ENCODE peak calls at places on chromosome 1, in ten cellular contexts. One of them, this sample, is unnamed.

GRCh38 chr1:157770442-157771043 is 6.4 kb downstream of the FCRL2 start:
- DNase-seq in fibroblast of lung: no peak
- DNase-seq in A549: no peak
- DNase-seq in psoas muscle: no peak
- DNase-seq in upper lobe of right lung: no peak
- DNase-seq in IMR-90: peak; percentile 1
- DNase-seq in K562: peak; percentile 14
- DNase-seq in mucosa of descending colon: no peak
- DNase-seq in hepatocyte: no peak
- DNase-seq in GM23338: peak; percentile 80
- DNase-seq in this sample: no peak

GRCh38 chr1:208146650-208147049 is 97.5 kb downstream of the PLXNA2 start:
- DNase-seq in hepatocyte: no peak
- DNase-seq in IMR-90: no peak
- DNase-seq in upper lobe of right lung: no peak
- DNase-seq in psoas muscle: no peak
- DNase-seq in K562: no peak
- DNase-seq in fibroblast of lung: no peak
- DNase-seq in mucosa of descending colon: no peak
- DNase-seq in A549: no peak
- DNase-seq in GM23338: no peak
- DNase-seq in this sample: no peak

GRCh38 chr1:218209351-218209861 is 75.7 kb upstream of the RRP15 start:
- DNase-seq in GM23338: no peak
- DNase-seq in hepatocyte: no peak
- DNase-seq in IMR-90: peak; percentile 93
- DNase-seq in upper lobe of right lung: no peak
- DNase-seq in K562: no peak
- DNase-seq in mucosa of descending colon: no peak
- DNase-seq in psoas muscle: no peak
- DNase-seq in A549: peak; percentile 14
- DNase-seq in fibroblast of lung: peak; percentile 87
- DNase-seq in this sample: peak; percentile 79

GRCh38 chr1:66176012-66176715 is 357.8 kb upstream of the SGIP1 start:
- DNase-seq in mucosa of descending colon: no peak
- DNase-seq in K562: no peak
- DNase-seq in psoas muscle: no peak
- DNase-seq in IMR-90: peak; percentile 18
- DNase-seq in upper lobe of right lung: no peak
- DNase-seq in A549: no peak
- DNase-seq in fibroblast of lung: peak; percentile 3
- DNase-seq in hepatocyte: no peak
- DNase-seq in GM23338: peak; percentile 62
- DNase-seq in this sample: no peak

GRCh38 chr1:234774971-234775370 is 165.0 kb upstream of the IRF2BP2 start:
- DNase-seq in K562: no peak
- DNase-seq in psoas muscle: no peak
- DNase-seq in mucosa of descending colon: no peak
- DNase-seq in hepatocyte: peak; percentile 48
- DNase-seq in A549: no peak
- DNase-seq in upper lobe of right lung: no peak
- DNase-seq in fibroblast of lung: no peak
- DNase-seq in IMR-90: no peak
- DNase-seq in GM23338: no peak
- DNase-seq in this sample: no peak

GRCh38 chr1:47438321-47439150 is 692 bp downstream of the FOXD2 start:
- DNase-seq in fibroblast of lung: no peak
- DNase-seq in K562: peak; percentile 72
- DNase-seq in A549: no peak
- DNase-seq in mucosa of descending colon: peak; percentile 59
- DNase-seq in psoas muscle: no peak
- DNase-seq in GM23338: peak; percentile 41
- DNase-seq in upper lobe of right lung: peak; percentile 69
- DNase-seq in IMR-90: no peak
- DNase-seq in hepatocyte: no peak
- DNase-seq in this sample: peak; percentile 38

GRCh38 chr1:102434421-102434820 is 437.7 kb upstream of the OLFM3 start:
- DNase-seq in fibroblast of lung: no peak
- DNase-seq in K562: no peak
- DNase-seq in A549: no peak
- DNase-seq in hepatocyte: peak; percentile 36
- DNase-seq in IMR-90: no peak
- DNase-seq in psoas muscle: no peak
- DNase-seq in mucosa of descending colon: no peak
- DNase-seq in GM23338: peak; percentile 87
- DNase-seq in upper lobe of right lung: no peak
- DNase-seq in this sample: peak; percentile 0

GRCh38 chr1:58539553-58539952 is 7.0 kb downstream of the OMA1 start:
- DNase-seq in hepatocyte: no peak
- DNase-seq in mucosa of descending colon: no peak
- DNase-seq in IMR-90: peak; percentile 12
- DNase-seq in upper lobe of right lung: no peak
- DNase-seq in fibroblast of lung: peak; percentile 52
- DNase-seq in A549: no peak
- DNase-seq in GM23338: no peak
- DNase-seq in K562: no peak
- DNase-seq in psoas muscle: no peak
- DNase-seq in this sample: no peak

GRCh38 chr1:83998205-83998598 is 730 bp downstream of the TTLL7 start:
- DNase-seq in hepatocyte: no peak
- DNase-seq in upper lobe of right lung: no peak
- DNase-seq in A549: no peak
- DNase-seq in GM23338: no peak
- DNase-seq in psoas muscle: no peak
- DNase-seq in fibroblast of lung: peak; percentile 9
- DNase-seq in mucosa of descending colon: no peak
- DNase-seq in K562: no peak
- DNase-seq in IMR-90: peak; percentile 6
- DNase-seq in this sample: no peak

GRCh38 chr1:58809327-58810040 is 25.6 kb upstream of the JUN start:
- DNase-seq in mucosa of descending colon: no peak
- DNase-seq in hepatocyte: peak; percentile 56
- DNase-seq in upper lobe of right lung: peak; percentile 72
- DNase-seq in IMR-90: peak; percentile 73
- DNase-seq in psoas muscle: no peak
- DNase-seq in GM23338: no peak
- DNase-seq in A549: no peak
- DNase-seq in fibroblast of lung: peak; percentile 27
- DNase-seq in K562: no peak
- DNase-seq in this sample: peak; percentile 80

GRCh38 chr1:151902858-151903257 is 6.5 kb downstream of the THEM4 start:
- DNase-seq in IMR-90: no peak
- DNase-seq in psoas muscle: no peak
- DNase-seq in hepatocyte: no peak
- DNase-seq in GM23338: no peak
- DNase-seq in mucosa of descending colon: no peak
- DNase-seq in upper lobe of right lung: no peak
- DNase-seq in fibroblast of lung: no peak
- DNase-seq in K562: no peak
- DNase-seq in A549: no peak
- DNase-seq in this sample: no peak
- H3K4me3 ChIP-seq in IMR-90: no peak overlapping the region
- H3K4me3 ChIP-seq in psoas muscle: no peak overlapping the region
- H3K4me3 ChIP-seq in hepatocyte: no peak overlapping the region
- H3K4me3 ChIP-seq in GM23338: no peak overlapping the region
- H3K4me3 ChIP-seq in mucosa of descending colon: no peak overlapping the region
- H3K4me3 ChIP-seq in upper lobe of right lung: no peak overlapping the region
- H3K4me3 ChIP-seq in fibroblast of lung: no peak overlapping the region
- H3K4me3 ChIP-seq in K562: no peak overlapping the region
- H3K4me3 ChIP-seq in A549: no peak overlapping the region
- H3K4me3 ChIP-seq in this sample: no peak overlapping the region

DNA sequence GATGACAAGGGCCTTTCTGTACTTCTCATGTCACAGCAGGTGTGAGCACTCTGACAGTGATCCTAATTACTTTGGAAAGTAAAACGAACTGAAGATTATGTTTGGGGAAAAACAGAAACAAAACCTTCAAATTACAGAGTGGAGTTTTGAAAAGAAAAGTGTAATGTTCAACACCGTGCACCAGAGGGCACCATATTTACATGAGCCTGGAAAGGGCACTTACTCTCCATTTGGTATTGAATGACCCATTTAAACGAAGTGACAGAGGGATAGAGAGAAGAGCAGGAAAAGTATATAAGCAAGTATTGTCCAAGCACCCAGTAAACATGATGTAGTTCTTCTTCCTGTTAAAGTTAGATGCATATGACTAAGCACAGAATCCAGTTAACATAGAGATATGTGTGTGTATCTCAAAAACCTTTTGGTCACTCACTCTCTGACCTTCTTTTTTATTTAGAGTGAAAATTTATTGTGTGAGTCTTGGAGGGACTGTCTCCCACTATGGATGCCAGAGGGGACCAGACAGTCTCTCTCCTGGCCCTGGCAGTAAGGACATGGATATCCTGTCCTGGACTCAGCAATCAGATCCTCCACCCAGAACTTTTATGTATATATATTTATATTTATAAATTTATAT is 3.8 kb upstream of the RGSL1 start:
- DNase-seq in K562: peak; percentile 65
- DNase-seq in IMR-90: peak; percentile 40
- DNase-seq in upper lobe of right lung: no peak
- DNase-seq in mucosa of descending colon: no peak
- DNase-seq in fibroblast of lung: peak; percentile 48
- DNase-seq in hepatocyte: peak; percentile 54
- DNase-seq in A549: peak; percentile 55
- DNase-seq in GM23338: peak; percentile 81
- DNase-seq in psoas muscle: no peak
- DNase-seq in this sample: peak; percentile 21
- TF ChIP-seq CTCF in K562: peak; percentile 81
- TF ChIP-seq CTCF in IMR-90: peak; percentile 63
- TF ChIP-seq CTCF in upper lobe of right lung: peak; percentile 70
- TF ChIP-seq CTCF in mucosa of descending colon: peak; percentile 37
- TF ChIP-seq CTCF in fibroblast of lung: peak; percentile 63
- TF ChIP-seq CTCF in hepatocyte: peak; percentile 60
- TF ChIP-seq CTCF in A549: peak; percentile 73
- TF ChIP-seq CTCF in GM23338: peak; percentile 91
- TF ChIP-seq CTCF in psoas muscle: peak; percentile 66
- TF ChIP-seq CTCF in this sample: peak; percentile 50

DNA sequence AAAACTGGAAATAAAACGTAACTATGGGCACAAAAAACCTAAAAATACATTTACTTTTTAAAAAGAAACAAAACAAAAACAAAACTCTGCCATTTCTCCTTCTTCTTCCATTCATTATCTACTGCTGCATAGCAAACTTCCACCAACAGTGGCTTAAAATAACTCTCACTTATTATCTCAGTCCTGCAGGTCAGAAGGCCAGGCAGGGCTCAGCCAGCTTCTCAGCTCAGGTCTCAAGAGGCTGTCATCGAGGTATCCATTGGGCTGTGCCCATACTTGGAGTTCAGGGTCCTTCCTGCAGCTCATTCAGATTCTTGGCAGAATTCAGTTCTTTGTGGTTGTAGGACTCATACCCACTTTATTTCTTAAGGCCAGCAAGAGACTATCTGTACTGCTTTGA is 352.7 kb upstream of the PLD5 start:
- DNase-seq in K562: no peak
- DNase-seq in fibroblast of lung: no peak
- DNase-seq in psoas muscle: no peak
- DNase-seq in upper lobe of right lung: no peak
- DNase-seq in GM23338: no peak
- DNase-seq in A549: no peak
- DNase-seq in IMR-90: no peak
- DNase-seq in hepatocyte: no peak
- DNase-seq in mucosa of descending colon: no peak
- DNase-seq in this sample: no peak
- H3K4me3 ChIP-seq in K562: no peak overlapping the region
- H3K4me3 ChIP-seq in fibroblast of lung: no peak overlapping the region
- H3K4me3 ChIP-seq in psoas muscle: no peak overlapping the region
- H3K4me3 ChIP-seq in upper lobe of right lung: no peak overlapping the region
- H3K4me3 ChIP-seq in GM23338: no peak overlapping the region
- H3K4me3 ChIP-seq in A549: no peak overlapping the region
- H3K4me3 ChIP-seq in IMR-90: no peak overlapping the region
- H3K4me3 ChIP-seq in hepatocyte: no peak overlapping the region
- H3K4me3 ChIP-seq in mucosa of descending colon: no peak overlapping the region
- H3K4me3 ChIP-seq in this sample: no peak overlapping the region

GRCh38 chr1:1229770-1230169 is 2.0 kb downstream of the SDF4 start:
- DNase-seq in fibroblast of lung: no peak
- DNase-seq in psoas muscle: no peak
- DNase-seq in IMR-90: no peak
- DNase-seq in hepatocyte: no peak
- DNase-seq in upper lobe of right lung: no peak
- DNase-seq in K562: no peak
- DNase-seq in mucosa of descending colon: no peak
- DNase-seq in GM23338: no peak
- DNase-seq in A549: no peak
- DNase-seq in this sample: no peak

GRCh38 chr1:1231400-1232223 is at the start of gene SDF4:
- DNase-seq in K562: peak; percentile 100
- DNase-seq in hepatocyte: peak; percentile 99
- DNase-seq in A549: peak; percentile 92
- DNase-seq in psoas muscle: peak; percentile 97
- DNase-seq in IMR-90: peak; percentile 95
- DNase-seq in GM23338: peak; percentile 97
- DNase-seq in fibroblast of lung: peak; percentile 97
- DNase-seq in mucosa of descending colon: peak; percentile 98
- DNase-seq in upper lobe of right lung: peak; percentile 99
- DNase-seq in this sample: peak; percentile 99

GRCh38 chr1:1228596-1229321 is 3.0 kb downstream of the SDF4 start:
- DNase-seq in psoas muscle: no peak
- DNase-seq in GM23338: no peak
- DNase-seq in IMR-90: no peak
- DNase-seq in hepatocyte: no peak
- DNase-seq in K562: no peak
- DNase-seq in mucosa of descending colon: no peak
- DNase-seq in fibroblast of lung: no peak
- DNase-seq in A549: no peak
- DNase-seq in upper lobe of right lung: no peak
- DNase-seq in this sample: no peak

GRCh38 chr1:1232224-1232800 is at the start of gene B3GALT6:
- DNase-seq in mucosa of descending colon: peak; percentile 69
- DNase-seq in upper lobe of right lung: no peak
- DNase-seq in K562: no peak
- DNase-seq in fibroblast of lung: no peak
- DNase-seq in psoas muscle: no peak
- DNase-seq in hepatocyte: no peak
- DNase-seq in GM23338: peak; percentile 61
- DNase-seq in A549: no peak
- DNase-seq in IMR-90: peak; percentile 12
- DNase-seq in this sample: no peak

DNA sequence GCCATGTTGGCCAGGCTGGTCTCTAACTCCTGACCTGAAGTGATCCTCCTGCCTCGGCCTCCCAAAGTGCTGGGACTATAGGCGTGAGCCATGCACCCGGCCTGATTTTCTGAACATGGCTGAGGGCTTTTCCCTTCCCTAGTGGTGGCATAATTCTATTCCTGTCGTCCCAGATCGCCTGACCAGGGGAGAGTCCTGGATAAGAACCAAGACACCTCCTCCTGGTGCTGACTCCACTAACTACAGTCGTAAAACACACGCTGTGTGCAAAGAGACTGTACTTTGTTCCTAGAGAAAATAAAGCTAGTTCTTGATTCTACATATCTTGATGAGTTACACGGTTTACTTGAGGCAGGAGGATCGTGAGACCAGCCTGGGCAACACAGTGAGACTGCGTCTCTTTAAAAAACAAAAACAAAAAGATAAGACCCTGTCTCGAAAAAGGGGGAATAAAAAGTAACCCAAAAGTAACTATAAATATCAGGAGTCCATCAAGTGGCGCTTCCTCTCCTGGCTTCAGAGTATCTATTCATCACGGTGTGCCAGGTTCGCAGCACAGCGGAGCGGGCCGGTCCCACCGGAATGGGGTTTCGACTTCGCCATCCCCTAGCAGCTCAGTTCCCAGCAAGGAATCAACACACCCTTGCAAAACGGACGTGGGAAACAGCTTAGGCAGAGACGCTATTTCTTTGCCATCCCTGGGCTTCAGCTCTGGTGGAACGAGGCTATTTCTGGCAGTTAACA is 973 bp downstream of the SDF4 start:
- DNase-seq in A549: peak; percentile 68
- DNase-seq in psoas muscle: no peak
- DNase-seq in upper lobe of right lung: no peak
- DNase-seq in mucosa of descending colon: no peak
- DNase-seq in hepatocyte: peak; percentile 81
- DNase-seq in K562: peak; percentile 60
- DNase-seq in fibroblast of lung: peak; percentile 70
- DNase-seq in IMR-90: peak; percentile 77
- DNase-seq in GM23338: no peak
- DNase-seq in this sample: peak; percentile 87
- TF ChIP-seq CTCF in A549: no peak
- TF ChIP-seq CTCF in psoas muscle: peak; percentile 6
- TF ChIP-seq CTCF in upper lobe of right lung: no peak
- TF ChIP-seq CTCF in mucosa of descending colon: no peak
- TF ChIP-seq CTCF in hepatocyte: peak; percentile 26
- TF ChIP-seq CTCF in K562: peak; percentile 36
- TF ChIP-seq CTCF in fibroblast of lung: peak; percentile 28
- TF ChIP-seq CTCF in IMR-90: peak; percentile 51
- TF ChIP-seq CTCF in GM23338: peak; percentile 12
- TF ChIP-seq CTCF in this sample: peak; percentile 40